ENCODE peak calls at places on chromosomes 16 and 17, in eight cellular contexts. Q is stimulated activated CD4-positive, alpha-beta T cell treated with anti-CD3 and anti-CD28 coated beads, Interleukin-2, amount 100 ng/mL, for 24 hours; W is NCI-H146; T is T-helper 2 cell; D is nephron progenitor cell; O is AG08395; N is endodermal cell; F is progenitor cell of endocrine pancreas. U is an unnamed sample.

GRCh38 chr17:731943-732787 is at the start of gene TLCD3A:
- DNase-seq in Q (peak; percentile 72), W (peak; percentile 86), T (peak; percentile 13), D (peak; percentile 82), O (peak; percentile 90), N (peak; percentile 89), F (peak; percentile 59), U (peak; percentile 47)

GRCh38 chr17:38735161-38735997 is 5.2 kb downstream of the CISD3 start:
- DNase-seq in Q (peak; percentile 81), W (peak; percentile 26), T (peak; percentile 63), D (peak; percentile 88), O (peak; percentile 76), N (peak; percentile 94), F (peak; percentile 63), U (peak; percentile 72)

GRCh38 chr16:49461517-49461951 is 87.9 kb downstream of the C16orf78 start:
- DNase-seq in Q (no peak), W (no peak), T (no peak), D (no peak), O (no peak), N (peak; percentile 31), F (no peak), U (no peak)

GRCh38 chr16:87431926-87432325 is 39.8 kb downstream of the MAP1LC3B start:
- DNase-seq in Q (no peak), W (no peak), T (no peak), D (no peak), O (peak; percentile 84), N (no peak), F (no peak), U (no peak)

GRCh38 chr17:55704412-55704811 is 18.3 kb downstream of the TMEM100 start:
- DNase-seq in Q (no peak), W (no peak), T (no peak), D (no peak), O (no peak), N (peak; percentile 5), F (no peak), U (no peak)

GRCh38 chr17:55722742-55723487 is at the start of gene TMEM100:
- DNase-seq in Q (no peak), W (no peak), T (no peak), D (no peak), O (peak; percentile 67), N (no peak), F (no peak), U (no peak)

GRCh38 chr17:15779119-15779518 is 47.0 kb downstream of the TBC1D26 start:
- DNase-seq in Q (no peak), W (no peak), T (no peak), D (no peak), O (no peak), N (no peak), F (no peak), U (no peak)

GRCh38 chr16:54939537-54940278 is 9.0 kb downstream of the IRX5 start:
- DNase-seq in Q (no peak), W (no peak), T (no peak), D (peak; percentile 72), O (peak; percentile 34), N (peak; percentile 79), F (no peak), U (no peak)

GRCh38 chr17:3667366-3668278 is 756 bp downstream of the TAX1BP3 start:
- DNase-seq in Q (peak; percentile 24), W (peak; percentile 75), T (no peak), D (peak; percentile 84), O (peak; percentile 95), N (peak; percentile 92), F (peak; percentile 73), U (no peak)

GRCh38 chr17:9512323-9513168 is 63.1 kb downstream of the STX8 start:
- DNase-seq in Q (no peak), W (no peak), T (no peak), D (no peak), O (no peak), N (no peak), F (no peak), U (no peak)

GRCh38 chr17:3750926-3751325 is 27.2 kb downstream of the HASPIN start:
- DNase-seq in Q (peak; percentile 34), W (no peak), T (no peak), D (no peak), O (no peak), N (no peak), F (no peak), U (peak; percentile 44)

GRCh38 chr17:72099919-72100318 is 20.9 kb upstream of the SOX9 start:
- DNase-seq in Q (no peak), W (no peak), T (no peak), D (no peak), O (peak; percentile 26), N (no peak), F (no peak), U (no peak)

GRCh38 chr16:15482068-15482747 is 47.8 kb downstream of the BMERB1 start:
- DNase-seq in Q (peak; percentile 56), W (peak; percentile 51), T (peak; percentile 29), D (no peak), O (peak; percentile 92), N (peak; percentile 90), F (no peak), U (no peak)

GRCh38 chr16:24075929-24076716 is 180.0 kb upstream of the CACNG3 start:
- DNase-seq in Q (peak; percentile 22), W (no peak), T (no peak), D (no peak), O (no peak), N (peak; percentile 85), F (no peak), U (no peak)

GRCh38 chr17:80491478-80492342 is 15.3 kb upstream of the NPTX1 start:
- DNase-seq in Q (no peak), W (no peak), T (no peak), D (peak; percentile 66), O (no peak), N (peak; percentile 92), F (no peak), U (no peak)

GRCh38 chr16:65754799-65755691 is 611.4 kb upstream of the CDH5 start:
- DNase-seq in Q (no peak), W (no peak), T (no peak), D (no peak), O (peak; percentile 81), N (no peak), F (no peak), U (no peak)

GRCh38 chr17:59439261-59439660 is 107.8 kb downstream of the YPEL2 start:
- DNase-seq in Q (no peak), W (no peak), T (no peak), D (peak; percentile 18), O (no peak), N (peak; percentile 71), F (no peak), U (no peak)

GRCh38 chr17:8825802-8826201 is 26.6 kb upstream of the MFSD6L start:
- DNase-seq in Q (no peak), W (no peak), T (no peak), D (no peak), O (no peak), N (no peak), F (no peak), U (no peak)

GRCh38 chr17:19014628-19015215 is 10.2 kb upstream of the FAM83G start:
- DNase-seq in Q (no peak), W (no peak), T (no peak), D (no peak), O (no peak), N (no peak), F (no peak), U (no peak)

GRCh38 chr16:87854907-87855683 is 14.2 kb downstream of the SLC7A5 start:
- DNase-seq in Q (no peak), W (no peak), T (no peak), D (no peak), O (no peak), N (no peak), F (no peak), U (no peak)

GRCh38 chr16:57591870-57592485 is 36.5 kb upstream of the ADGRG1 start:
- DNase-seq in Q (no peak), W (no peak), T (no peak), D (no peak), O (no peak), N (no peak), F (no peak), U (no peak)

GRCh38 chr17:59534583-59534982 is 30.8 kb upstream of the DHX40 start:
- DNase-seq in Q (no peak), W (no peak), T (no peak), D (no peak), O (no peak), N (no peak), F (no peak), U (no peak)

GRCh38 chr17:76261421-76262215 is 3.5 kb upstream of the UBALD2 start:
- DNase-seq in Q (no peak), W (no peak), T (no peak), D (no peak), O (no peak), N (no peak), F (no peak), U (no peak)

GRCh38 chr17:12047977-12048376 is 27.3 kb downstream of the MAP2K4 start:
- DNase-seq in Q (no peak), W (no peak), T (no peak), D (no peak), O (no peak), N (no peak), F (no peak), U (no peak)

GRCh38 chr17:38542286-38542685 is 63.5 kb downstream of the SRCIN1 start:
- DNase-seq in Q (no peak), W (no peak), T (no peak), D (no peak), O (no peak), N (no peak), F (no peak), U (no peak)

GRCh38 chr17:71987634-71988033 is 133.2 kb upstream of the SOX9 start:
- DNase-seq in Q (no peak), W (no peak), T (no peak), D (no peak), O (peak; percentile 18), N (no peak), F (no peak), U (no peak)

GRCh38 chr17:81957691-81958432 is 3.1 kb downstream of the NOTUM start:
- DNase-seq in Q (no peak), W (no peak), T (no peak), D (no peak), O (no peak), N (peak; percentile 46), F (no peak), U (no peak)

GRCh38 chr16:30570621-30571443 is 682 bp downstream of the ZNF688 start:
- DNase-seq in Q (no peak), W (peak; percentile 58), T (no peak), D (peak; percentile 29), O (no peak), N (peak; percentile 76), F (no peak), U (no peak)

U was measured in effector memory CD8-positive, alpha-beta T cell.